ENCODE peak calls at places on chromosomes 7 and 10, in nine cellular contexts. I is left kidney; Z is GM19239; D is naive B cell; C is effector memory CD8-positive, alpha-beta T cell; N is C1 segment of cervical spinal cord; R is M059J; L is activated effector memory CD4-positive, alpha-beta T cell treated with anti-CD3 and anti-CD28 coated beads, Interleukin-2, amount 50 U/mL, for 16 hours; O is activated CD4-positive, alpha-beta T cell treated with anti-CD3 and anti-CD28 coated beads, Interleukin-2, amount 50 U/mL, for 1 hour. B is an unnamed sample.

GRCh38 chr10:784759-785538 is 95.5 kb upstream of the DIP2C start:
- DNase-seq in D (no peak), C (no peak), R (peak; percentile 65), Z (no peak), I (peak; percentile 89), L (peak; percentile 81), O (peak; percentile 9), N (no peak), B (no peak)

GRCh38 chr10:65570143-65571010 is 1355.5 kb upstream of the LRRTM3 start:
- DNase-seq in O (no peak), D (no peak), Z (no peak), C (no peak), I (peak; percentile 96), R (peak; percentile 66), N (no peak), L (no peak), B (no peak)

GRCh38 chr7:1611708-1612241 is 41.9 kb upstream of the PSMG3 start:
- DNase-seq in O (no peak), R (peak; percentile 96), C (no peak), N (no peak), L (no peak), I (no peak), Z (no peak), D (no peak), B (no peak)

GRCh38 chr7:80284848-80285247 is 150.2 kb downstream of the GNAI1 start:
- DNase-seq in O (no peak), R (peak; percentile 62), I (no peak), D (no peak), C (no peak), L (no peak), N (no peak), Z (no peak), B (no peak)

GRCh38 chr10:96306516-96306915 is 2.3 kb downstream of the DNTT start:
- DNase-seq in L (no peak), D (peak; percentile 56), Z (no peak), C (no peak), N (no peak), I (peak; percentile 37), O (no peak), R (peak; percentile 17), B (peak; percentile 39)

GRCh38 chr10:4243651-4244050 is 458.6 kb upstream of the KLF6 start:
- DNase-seq in N (no peak), O (no peak), Z (no peak), I (no peak), C (no peak), L (no peak), R (peak; percentile 94), D (no peak), B (no peak)

GRCh38 chr7:140696679-140697446 is at the start of gene NDUFB2:
- DNase-seq in R (peak; percentile 82), O (peak; percentile 60), N (peak; percentile 91), L (peak; percentile 91), I (peak; percentile 96), D (peak; percentile 88), Z (peak; percentile 83), C (peak; percentile 55), B (peak; percentile 89)

GRCh38 chr7:74106846-74107245 is 23.2 kb downstream of the LIMK1 start:
- DNase-seq in C (no peak), R (no peak), L (no peak), D (no peak), I (no peak), Z (no peak), N (no peak), O (no peak), B (no peak)

GRCh38 chr10:60139798-60140566 is 233.6 kb upstream of the CCDC6 start:
- DNase-seq in L (no peak), I (peak; percentile 63), R (peak; percentile 69), Z (no peak), C (no peak), O (no peak), D (no peak), N (no peak), B (no peak)

GRCh38 chr10:521261-521660 is 168.2 kb downstream of the DIP2C start:
- DNase-seq in O (no peak), D (no peak), Z (no peak), L (no peak), N (no peak), I (no peak), R (no peak), C (no peak), B (no peak)

GRCh38 chr10:71257292-71257997 is 45.1 kb downstream of the UNC5B start:
- DNase-seq in Z (no peak), O (no peak), N (no peak), L (no peak), R (no peak), C (no peak), D (no peak), I (no peak), B (no peak)

GRCh38 chr10:17228081-17229015 is at the start of gene VIM:
- DNase-seq in Z (peak; percentile 35), C (peak; percentile 81), O (peak; percentile 85), N (peak; percentile 3), R (peak; percentile 94), D (peak; percentile 82), L (peak; percentile 95), I (peak; percentile 92), B (peak; percentile 84)

GRCh38 chr7:42192851-42193456 is 44.1 kb downstream of the GLI3 start:
- DNase-seq in L (no peak), O (no peak), Z (no peak), R (peak; percentile 81), C (no peak), I (peak; percentile 85), D (no peak), N (no peak), B (no peak)

GRCh38 chr7:27210441-27211083 is 10.7 kb upstream of the HOXA13 start:
- DNase-seq in O (peak; percentile 43), C (peak; percentile 31), I (peak; percentile 75), L (peak; percentile 76), R (peak; percentile 28), N (no peak), Z (peak; percentile 73), D (no peak), B (peak; percentile 47)